ENCODE peak calls at places on chromosomes 12 and 14, in nine cellular contexts. P is T-helper 9 cell; D is H54; O is stimulated activated CD4-positive, alpha-beta T cell treated with anti-CD3 and anti-CD28 coated beads, Interleukin-12 subunit alpha, Interleukin-12 subunit beta, amount 100 ng/mL, for 4 hours; T is activated naive CD4-positive, alpha-beta T cell treated with anti-CD3 and anti-CD28 coated beads, Interleukin-2, amount 10 ng/mL, durations not matched to agents 7 days and 5 days; S is occipital lobe; J is lung microvascular endothelial cell; B is dorsolateral prefrontal cortex; M is fibroblast of pulmonary artery. W is an unnamed sample.

GRCh38 chr14:55974046-55974582 is 144.1 kb upstream of the PELI2 start:
- DNase-seq in J (no peak), D (no peak), B (no peak), O (no peak), M (no peak), P (no peak), T (no peak), S (no peak), W (peak; percentile 54)

GRCh38 chr12:57476162-57476992 is 3.3 kb downstream of the ARHGAP9 start:
- DNase-seq in B (no peak), O (peak; percentile 71), T (peak; percentile 89), J (no peak), P (peak; percentile 44), M (no peak), S (no peak), D (no peak), W (no peak)

GRCh38 chr12:92141585-92142244 is 3.9 kb downstream of the BTG1 start:
- DNase-seq in P (no peak), T (peak; percentile 46), O (no peak), D (no peak), J (peak; percentile 84), B (no peak), M (no peak), S (no peak), W (no peak)

GRCh38 chr12:10688042-10688441 is 14.2 kb upstream of the STYK1 start:
- DNase-seq in B (no peak), J (no peak), T (no peak), P (no peak), S (no peak), D (no peak), O (no peak), M (no peak), W (no peak)

GRCh38 chr12:19654630-19655384 is 215.5 kb downstream of the AEBP2 start:
- DNase-seq in M (peak; percentile 31), D (no peak), T (no peak), S (no peak), O (no peak), J (no peak), B (no peak), P (no peak), W (peak; percentile 44)

GRCh38 chr12:80939231-80939950 is 1.7 kb upstream of the LIN7A start:
- DNase-seq in J (no peak), M (peak; percentile 7), D (no peak), T (no peak), S (no peak), P (no peak), B (no peak), O (no peak), W (no peak)

GRCh38 chr12:115885040-115885439 is 392.5 kb downstream of the MED13L start:
- DNase-seq in M (no peak), P (no peak), T (no peak), D (no peak), S (no peak), B (no peak), J (no peak), O (no peak), W (no peak)

GRCh38 chr14:95222151-95222631 is 64.9 kb upstream of the DICER1 start:
- DNase-seq in M (peak; percentile 52), T (no peak), B (no peak), J (no peak), O (no peak), P (no peak), D (peak; percentile 15), S (no peak), W (peak; percentile 77)

GRCh38 chr12:5586201-5586600 is 154.3 kb downstream of the NTF3 start:
- DNase-seq in P (no peak), J (peak; percentile 89), T (no peak), D (no peak), S (no peak), B (no peak), O (no peak), M (peak; percentile 50), W (peak; percentile 28)

GRCh38 chr14:38207342-38207741 is 362 bp upstream of the SSTR1 start:
- DNase-seq in M (peak; percentile 10), D (no peak), P (no peak), O (no peak), T (no peak), S (no peak), J (no peak), B (no peak), W (no peak)

GRCh38 chr12:122406701-122407154 is 15.7 kb downstream of the CLIP1 start:
- DNase-seq in O (no peak), S (no peak), T (no peak), D (no peak), B (no peak), P (no peak), M (peak; percentile 59), J (no peak), W (no peak)

GRCh38 chr12:109777544-109777943 is 55.7 kb downstream of the TRPV4 start:
- DNase-seq in P (no peak), D (peak; percentile 97), T (peak; percentile 63), O (no peak), B (no peak), M (peak; percentile 13), S (no peak), J (no peak), W (no peak)

GRCh38 chr12:29223431-29223830 is 74.4 kb downstream of the FAR2 start:
- DNase-seq in B (no peak), J (no peak), O (no peak), D (no peak), P (no peak), S (no peak), M (no peak), T (no peak), W (no peak)

GRCh38 chr14:90384543-90384911 is 12.3 kb upstream of the CALM1 start:
- DNase-seq in M (no peak), O (no peak), T (peak; percentile 37), B (no peak), J (no peak), D (no peak), S (no peak), P (no peak), W (peak; percentile 76)

GRCh38 chr14:68089146-68089715 is 269.7 kb downstream of the RAD51B start:
- DNase-seq in D (peak; percentile 20), T (no peak), J (peak; percentile 52), S (no peak), P (no peak), O (no peak), M (peak; percentile 78), B (no peak), W (peak; percentile 88)

GRCh38 chr12:14910090-14910915 is 24.6 kb upstream of the MGP start:
- DNase-seq in T (no peak), P (no peak), B (no peak), M (peak; percentile 82), J (peak; percentile 59), D (peak; percentile 10), O (no peak), S (no peak), W (peak; percentile 72)

GRCh38 chr14:54211562-54212308 is 185.1 kb upstream of the CDKN3 start:
- DNase-seq in J (peak; percentile 85), T (no peak), M (peak; percentile 93), B (no peak), S (no peak), O (no peak), D (no peak), P (no peak), W (peak; percentile 94)